ENCODE peak calls at places on chromosomes 12 and 14, in seven cellular contexts. R, I, F, H, V, A and K are unnamed samples.

GRCh38 chr14:54889919-54890318 is 12.7 kb downstream of the GCH1 start:
- DNase-seq in R (no peak), I (no peak), F (no peak), H (no peak), V (no peak), A (no peak), K (no peak)

GRCh38 chr12:31020385-31021166 is 53.1 kb upstream of the DDX11 start:
- DNase-seq in R (no peak), I (no peak), F (no peak), H (no peak), V (no peak), A (peak), K (peak)

GRCh38 chr12:12731178-12731577 is 14.0 kb downstream of the CDKN1B start:
- DNase-seq in R (no peak), I (no peak), F (no peak), H (no peak), V (no peak), A (no peak), K (no peak)

GRCh38 chr12:77847665-77848431 is 17.2 kb downstream of the NAV3 start:
- DNase-seq in R (no peak), I (peak), F (no peak), H (peak), V (no peak), A (peak), K (peak)

GRCh38 chr14:68668531-68668930 is 124.3 kb downstream of the ZFP36L1 start:
- DNase-seq in R (no peak), I (no peak), F (no peak), H (no peak), V (no peak), A (no peak), K (no peak)

GRCh38 chr12:47082963-47083621 is 3.3 kb upstream of the AMIGO2 start:
- DNase-seq in R (peak), I (no peak), F (no peak), H (peak), V (peak), A (peak), K (no peak)

GRCh38 chr12:54984602-54985376 is at the start of gene TESPA1:
- DNase-seq in R (no peak), I (no peak), F (peak), H (no peak), V (no peak), A (no peak), K (no peak)

GRCh38 chr12:30145351-30146017 is 361.7 kb upstream of the TMTC1 start:
- DNase-seq in R (no peak), I (no peak), F (no peak), H (no peak), V (no peak), A (no peak), K (no peak)

GRCh38 chr12:79373896-79374499 is 316.8 kb downstream of the PAWR start:
- DNase-seq in R (peak), I (peak), F (no peak), H (peak), V (peak), A (peak), K (peak)